ENCODE peak calls at places on chromosomes 5 and 9, in seven cellular contexts. One of them, this sample, is unnamed.

GRCh38 chr5:40877371-40877988 is 31.8 kb upstream of the C7 start:
- DNase-seq in HCT116: peak; percentile 15
- DNase-seq in SK-N-SH: no peak
- DNase-seq in H1: no peak
- DNase-seq in K562: no peak
- DNase-seq in GM12878: no peak
- DNase-seq in HepG2: no peak
- DNase-seq in this sample: no peak

GRCh38 chr9:105479846-105480245 is 32.0 kb downstream of the FSD1L start:
- DNase-seq in GM12878: no peak
- DNase-seq in HepG2: no peak
- DNase-seq in HCT116: no peak
- DNase-seq in H1: no peak
- DNase-seq in SK-N-SH: no peak
- DNase-seq in K562: no peak
- DNase-seq in this sample: no peak

GRCh38 chr5:124080256-124080655 is 568.3 kb downstream of the CSNK1G3 start:
- DNase-seq in HepG2: peak; percentile 15
- DNase-seq in SK-N-SH: no peak
- DNase-seq in H1: no peak
- DNase-seq in K562: no peak
- DNase-seq in HCT116: no peak
- DNase-seq in GM12878: no peak
- DNase-seq in this sample: no peak

GRCh38 chr9:91211919-91212318 is 149.8 kb downstream of the AUH start:
- DNase-seq in K562: no peak
- DNase-seq in GM12878: no peak
- DNase-seq in HepG2: peak; percentile 72
- DNase-seq in H1: no peak
- DNase-seq in SK-N-SH: no peak
- DNase-seq in HCT116: no peak
- DNase-seq in this sample: no peak

GRCh38 chr5:168244838-168245555 is 46.4 kb upstream of the WWC1 start:
- DNase-seq in H1: no peak
- DNase-seq in GM12878: no peak
- DNase-seq in K562: no peak
- DNase-seq in HCT116: no peak
- DNase-seq in HepG2: no peak
- DNase-seq in SK-N-SH: no peak
- DNase-seq in this sample: no peak

GRCh38 chr9:83062653-83063527 is at the start of gene RASEF:
- DNase-seq in SK-N-SH: peak; percentile 86
- DNase-seq in H1: peak; percentile 46
- DNase-seq in HepG2: no peak
- DNase-seq in K562: no peak
- DNase-seq in HCT116: no peak
- DNase-seq in GM12878: no peak
- DNase-seq in this sample: peak; percentile 40

GRCh38 chr5:88702328-88702727 is 180.7 kb downstream of the MEF2C start:
- DNase-seq in HCT116: no peak
- DNase-seq in HepG2: no peak
- DNase-seq in SK-N-SH: no peak
- DNase-seq in H1: no peak
- DNase-seq in K562: no peak
- DNase-seq in GM12878: no peak
- DNase-seq in this sample: no peak

GRCh38 chr5:135308245-135308644 is 90.8 kb downstream of the MACROH2A1 start:
- DNase-seq in GM12878: no peak
- DNase-seq in K562: no peak
- DNase-seq in H1: no peak
- DNase-seq in HepG2: no peak
- DNase-seq in HCT116: no peak
- DNase-seq in SK-N-SH: no peak
- DNase-seq in this sample: no peak

GRCh38 chr5:119168401-119168800 is 97.5 kb downstream of the DMXL1 start:
- DNase-seq in K562: no peak
- DNase-seq in GM12878: no peak
- DNase-seq in SK-N-SH: no peak
- DNase-seq in HCT116: no peak
- DNase-seq in H1: no peak
- DNase-seq in HepG2: no peak
- DNase-seq in this sample: no peak

GRCh38 chr9:126160067-126160853 is 166.4 kb upstream of the MVB12B start:
- DNase-seq in GM12878: no peak
- DNase-seq in K562: no peak
- DNase-seq in HepG2: no peak
- DNase-seq in H1: no peak
- DNase-seq in HCT116: no peak
- DNase-seq in SK-N-SH: no peak
- DNase-seq in this sample: no peak

DNA sequence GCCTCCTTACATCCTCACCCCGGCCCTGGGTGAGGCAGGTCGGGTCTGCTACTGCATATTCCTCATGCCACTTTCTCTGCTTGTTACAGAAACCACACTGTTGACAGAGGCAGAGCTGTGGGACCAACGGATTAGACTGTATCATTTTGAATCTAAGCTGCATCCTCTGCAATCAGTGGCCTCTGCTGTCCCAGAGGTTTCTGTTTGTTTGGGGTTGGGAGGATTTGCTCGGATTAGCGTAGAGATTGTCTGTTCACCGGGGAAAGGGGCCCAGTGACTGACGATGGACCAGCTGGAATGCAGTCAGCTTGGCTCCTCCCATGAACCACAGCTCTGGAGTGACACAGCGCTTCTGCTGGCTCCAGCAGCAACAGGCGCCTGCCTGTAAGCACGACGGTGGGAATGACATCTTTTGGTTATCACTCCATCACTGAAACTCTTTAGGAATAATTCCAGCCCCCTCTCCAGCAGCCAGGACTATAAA is 37.3 kb upstream of the ADRA1B start:
- DNase-seq in HepG2: peak; percentile 27
- DNase-seq in K562: peak; percentile 23
- DNase-seq in GM12878: no peak
- DNase-seq in H1: peak; percentile 10
- DNase-seq in SK-N-SH: peak; percentile 44
- DNase-seq in HCT116: no peak
- DNase-seq in this sample: peak; percentile 70
- TF ChIP-seq YY1 in HepG2: no peak
- TF ChIP-seq YY1 in K562: no peak
- TF ChIP-seq YY1 in GM12878: no peak
- TF ChIP-seq YY1 in H1: no peak
- TF ChIP-seq YY1 in SK-N-SH: no peak
- TF ChIP-seq YY1 in HCT116: no peak
- TF ChIP-seq YY1 in this sample: no peak

DNA sequence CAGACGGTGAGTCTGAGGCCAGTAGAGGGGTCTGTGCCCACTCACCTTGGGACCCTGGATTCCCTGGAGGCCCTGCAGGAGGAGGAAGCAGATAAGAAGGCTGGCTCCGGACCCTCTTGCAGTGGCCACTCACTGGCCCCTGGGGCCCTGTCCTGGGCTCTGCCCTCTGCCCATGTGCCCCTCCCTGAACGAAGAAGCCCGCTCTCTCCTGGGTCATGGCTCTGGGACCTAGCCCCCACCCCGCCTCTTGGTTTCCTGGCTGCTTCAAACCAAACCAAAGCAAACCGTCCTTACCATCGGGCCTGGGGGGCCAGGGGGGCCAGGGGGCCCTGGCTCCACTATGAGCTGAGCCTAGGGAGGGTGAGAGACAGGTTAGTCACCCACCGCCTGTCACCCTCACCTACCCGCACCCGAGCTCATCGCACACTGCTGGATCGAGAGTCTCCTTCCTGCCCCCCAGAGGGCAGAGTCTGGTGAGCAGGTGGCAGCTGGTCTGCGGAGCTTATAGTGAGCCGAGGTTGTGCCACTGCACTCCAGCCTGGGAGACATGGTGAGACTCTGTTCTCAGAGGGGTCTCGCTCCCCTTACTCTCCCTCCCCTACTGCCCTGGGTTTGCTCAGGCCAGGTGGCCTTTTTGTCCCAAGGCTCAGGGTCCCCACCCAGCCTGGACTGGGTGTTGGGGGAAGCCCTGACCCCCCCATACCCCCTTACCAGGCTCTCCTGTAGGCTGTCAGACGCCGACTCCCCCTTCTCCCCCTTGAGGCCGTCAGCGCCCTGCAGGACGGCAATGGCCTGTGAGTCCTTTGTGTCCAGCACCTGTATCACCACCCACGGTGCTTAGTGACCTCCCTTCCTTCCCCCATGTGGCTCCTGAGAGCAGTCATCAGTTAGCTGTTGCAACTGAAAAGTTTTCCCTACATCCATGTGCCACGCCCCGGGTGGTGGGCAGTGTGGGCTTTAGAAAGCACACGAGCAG is 15.2 kb upstream of the PHYKPL start:
- DNase-seq in HCT116: no peak
- DNase-seq in GM12878: no peak
- DNase-seq in HepG2: no peak
- DNase-seq in SK-N-SH: peak; percentile 37
- DNase-seq in H1: no peak
- DNase-seq in K562: no peak
- DNase-seq in this sample: no peak
- TF ChIP-seq YY1 in HCT116: no peak
- TF ChIP-seq YY1 in GM12878: no peak
- TF ChIP-seq YY1 in HepG2: no peak
- TF ChIP-seq YY1 in SK-N-SH: no peak
- TF ChIP-seq YY1 in H1: no peak
- TF ChIP-seq YY1 in K562: no peak
- TF ChIP-seq YY1 in this sample: no peak

GRCh38 chr9:124458441-124458840 is 8.2 kb downstream of the ADGRD2 start:
- DNase-seq in GM12878: no peak
- DNase-seq in HepG2: no peak
- DNase-seq in K562: no peak
- DNase-seq in H1: no peak
- DNase-seq in SK-N-SH: no peak
- DNase-seq in HCT116: no peak
- DNase-seq in this sample: no peak
- TF ChIP-seq YY1 in GM12878: no peak
- TF ChIP-seq YY1 in HepG2: no peak
- TF ChIP-seq YY1 in K562: no peak
- TF ChIP-seq YY1 in H1: no peak
- TF ChIP-seq YY1 in SK-N-SH: no peak
- TF ChIP-seq YY1 in HCT116: no peak
- TF ChIP-seq YY1 in this sample: no peak

GRCh38 chr5:35171108-35171507 is 59.2 kb downstream of the PRLR start:
- DNase-seq in SK-N-SH: no peak
- DNase-seq in K562: no peak
- DNase-seq in GM12878: no peak
- DNase-seq in H1: no peak
- DNase-seq in HCT116: no peak
- DNase-seq in HepG2: no peak
- DNase-seq in this sample: no peak

GRCh38 chr5:35171991-35172390 is 58.3 kb downstream of the PRLR start:
- DNase-seq in H1: no peak
- DNase-seq in HepG2: no peak
- DNase-seq in SK-N-SH: no peak
- DNase-seq in HCT116: no peak
- DNase-seq in K562: no peak
- DNase-seq in GM12878: no peak
- DNase-seq in this sample: no peak

GRCh38 chr5:35177783-35178182 is 52.5 kb downstream of the PRLR start:
- DNase-seq in K562: no peak
- DNase-seq in GM12878: no peak
- DNase-seq in H1: no peak
- DNase-seq in HepG2: no peak
- DNase-seq in HCT116: no peak
- DNase-seq in SK-N-SH: no peak
- DNase-seq in this sample: no peak

GRCh38 chr5:35172526-35172925 is 57.8 kb downstream of the PRLR start:
- DNase-seq in SK-N-SH: no peak
- DNase-seq in GM12878: no peak
- DNase-seq in K562: no peak
- DNase-seq in H1: no peak
- DNase-seq in HepG2: no peak
- DNase-seq in HCT116: no peak
- DNase-seq in this sample: no peak
- TF ChIP-seq YY1 in SK-N-SH: no peak
- TF ChIP-seq YY1 in GM12878: no peak
- TF ChIP-seq YY1 in K562: no peak
- TF ChIP-seq YY1 in H1: no peak
- TF ChIP-seq YY1 in HepG2: no peak
- TF ChIP-seq YY1 in HCT116: no peak
- TF ChIP-seq YY1 in this sample: no peak

GRCh38 chr9:95515272-95516113 is 1.3 kb downstream of the PTCH1 start:
- DNase-seq in SK-N-SH: peak; percentile 82
- DNase-seq in GM12878: no peak
- DNase-seq in K562: peak; percentile 47
- DNase-seq in H1: no peak
- DNase-seq in HepG2: no peak
- DNase-seq in HCT116: no peak
- DNase-seq in this sample: no peak
- TF ChIP-seq YY1 in SK-N-SH: no peak
- TF ChIP-seq YY1 in GM12878: no peak
- TF ChIP-seq YY1 in K562: no peak
- TF ChIP-seq YY1 in H1: no peak
- TF ChIP-seq YY1 in HepG2: no peak
- TF ChIP-seq YY1 in HCT116: no peak
- TF ChIP-seq YY1 in this sample: no peak

GRCh38 chr5:147504001-147504400 is 5.9 kb downstream of the DPYSL3 start:
- DNase-seq in K562: no peak
- DNase-seq in GM12878: no peak
- DNase-seq in HepG2: no peak
- DNase-seq in SK-N-SH: no peak
- DNase-seq in H1: no peak
- DNase-seq in HCT116: no peak
- DNase-seq in this sample: no peak
- TF ChIP-seq YY1 in K562: no peak
- TF ChIP-seq YY1 in GM12878: no peak
- TF ChIP-seq YY1 in HepG2: no peak
- TF ChIP-seq YY1 in SK-N-SH: no peak
- TF ChIP-seq YY1 in H1: no peak
- TF ChIP-seq YY1 in HCT116: no peak
- TF ChIP-seq YY1 in this sample: no peak

DNA sequence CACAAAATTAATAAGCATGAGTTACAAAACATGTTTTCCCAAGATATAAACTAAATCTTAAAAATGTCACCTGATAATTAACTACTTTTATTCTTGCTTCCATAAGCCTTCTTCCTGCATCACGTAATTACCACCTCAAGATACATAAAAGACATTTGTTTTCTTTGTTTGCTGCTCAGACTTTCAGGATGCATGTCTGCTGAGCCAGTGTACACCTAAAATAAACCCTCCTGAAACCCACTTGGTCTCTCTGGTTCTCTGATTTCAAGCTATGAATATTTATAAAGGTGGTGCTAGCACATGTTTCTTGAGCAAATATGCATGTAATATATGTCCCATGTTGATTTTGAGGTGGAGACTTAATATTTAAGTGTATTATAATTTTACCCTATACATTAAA is 1627.7 kb upstream of the CDH9 start:
- DNase-seq in HCT116: no peak
- DNase-seq in HepG2: no peak
- DNase-seq in H1: no peak
- DNase-seq in SK-N-SH: no peak
- DNase-seq in K562: no peak
- DNase-seq in GM12878: no peak
- DNase-seq in this sample: no peak
- TF ChIP-seq YY1 in HCT116: no peak
- TF ChIP-seq YY1 in HepG2: no peak
- TF ChIP-seq YY1 in H1: no peak
- TF ChIP-seq YY1 in SK-N-SH: no peak
- TF ChIP-seq YY1 in K562: no peak
- TF ChIP-seq YY1 in GM12878: no peak
- TF ChIP-seq YY1 in this sample: no peak

This sample was measured in NT2/D1.